ENCODE peak calls at places on chromosomes 6 and 20, in six cellular contexts. O is fibroblast of lung; W is lower lobe of right lung; U is HepG2; H is small intestine; Q is CD8-positive, alpha-beta T cell. A is an unnamed sample.

GRCh38 chr6:41707565-41708200 is 27.7 kb downstream of the TFEB start:
- DNase-seq in H (no peak), W (peak), O (no peak), Q (no peak), U (no peak), A (no peak)

GRCh38 chr6:33163540-33163939 is 28.7 kb downstream of the COL11A2 start:
- DNase-seq in H (no peak), O (no peak), W (no peak), U (no peak), Q (no peak), A (no peak)

GRCh38 chr20:11676618-11677289 is 240.9 kb upstream of the BTBD3 start:
- DNase-seq in W (no peak), O (peak), U (peak), Q (no peak), H (peak), A (no peak)

GRCh38 chr6:56595490-56596122 is 47.1 kb downstream of the DST start:
- DNase-seq in Q (no peak), H (peak), W (no peak), O (peak), U (peak), A (peak)

GRCh38 chr6:22362361-22362760 is 65.5 kb upstream of the PRL start:
- DNase-seq in O (no peak), U (no peak), W (no peak), H (no peak), Q (no peak), A (no peak)

GRCh38 chr6:166435574-166435973 is 52.8 kb upstream of the MPC1 start:
- DNase-seq in W (no peak), O (no peak), Q (peak), H (peak), U (no peak), A (no peak)

GRCh38 chr20:1618954-1619550 is 757 bp downstream of the SIRPB1 start:
- DNase-seq in Q (no peak), U (peak), H (no peak), O (no peak), W (no peak), A (no peak)

GRCh38 chr6:16991981-16992629 is 109.7 kb upstream of the STMND1 start:
- DNase-seq in W (no peak), O (no peak), U (no peak), Q (no peak), H (no peak), A (no peak)

GRCh38 chr6:47456536-47456975 is 21.0 kb upstream of the CD2AP start:
- DNase-seq in W (no peak), U (no peak), O (no peak), H (no peak), Q (no peak), A (no peak)

GRCh38 chr6:35090734-35091133 is 50.4 kb downstream of the TCP11 start:
- DNase-seq in W (no peak), U (no peak), H (no peak), Q (no peak), O (no peak), A (no peak)

GRCh38 chr20:4951299-4951698 is 50.0 kb downstream of the SLC23A2 start:
- DNase-seq in Q (no peak), U (no peak), W (no peak), O (peak), H (no peak), A (peak)

GRCh38 chr20:38286586-38287502 is 17.1 kb upstream of the BPI start:
- DNase-seq in U (peak), Q (no peak), O (peak), W (no peak), H (no peak), A (peak)

GRCh38 chr6:33057222-33058150 is 16.0 kb downstream of the HLA-DPA1 start:
- DNase-seq in O (no peak), W (no peak), Q (no peak), U (no peak), H (no peak), A (no peak)

GRCh38 chr6:155142163-155142901 is 121.5 kb upstream of the CLDN20 start:
- DNase-seq in H (peak), Q (no peak), U (no peak), W (no peak), O (no peak), A (no peak)

GRCh38 chr20:34773726-34774125 is 51.7 kb downstream of the NCOA6 start:
- DNase-seq in U (no peak), H (no peak), O (no peak), Q (no peak), W (no peak), A (no peak)

GRCh38 chr20:44069203-44069931 is 117.6 kb downstream of the JPH2 start:
- DNase-seq in W (no peak), O (no peak), H (peak), U (no peak), Q (peak), A (no peak)

GRCh38 chr6:50610562-50610961 is 102.8 kb upstream of the TFAP2D start:
- DNase-seq in Q (no peak), O (no peak), W (no peak), H (no peak), U (no peak), A (no peak)

GRCh38 chr6:150408842-150409241 is 40.0 kb downstream of the IYD start:
- DNase-seq in H (peak), Q (no peak), W (no peak), O (no peak), U (no peak), A (no peak)

GRCh38 chr6:30147096-30147495 is 11.2 kb downstream of the TRIM40 start:
- DNase-seq in U (no peak), Q (no peak), W (no peak), H (no peak), O (no peak), A (no peak)

GRCh38 chr6:156777577-156777865 is 343 bp downstream of the ARID1B start:
- DNase-seq in H (no peak), Q (no peak), O (no peak), W (peak), U (no peak), A (no peak)

DNA sequence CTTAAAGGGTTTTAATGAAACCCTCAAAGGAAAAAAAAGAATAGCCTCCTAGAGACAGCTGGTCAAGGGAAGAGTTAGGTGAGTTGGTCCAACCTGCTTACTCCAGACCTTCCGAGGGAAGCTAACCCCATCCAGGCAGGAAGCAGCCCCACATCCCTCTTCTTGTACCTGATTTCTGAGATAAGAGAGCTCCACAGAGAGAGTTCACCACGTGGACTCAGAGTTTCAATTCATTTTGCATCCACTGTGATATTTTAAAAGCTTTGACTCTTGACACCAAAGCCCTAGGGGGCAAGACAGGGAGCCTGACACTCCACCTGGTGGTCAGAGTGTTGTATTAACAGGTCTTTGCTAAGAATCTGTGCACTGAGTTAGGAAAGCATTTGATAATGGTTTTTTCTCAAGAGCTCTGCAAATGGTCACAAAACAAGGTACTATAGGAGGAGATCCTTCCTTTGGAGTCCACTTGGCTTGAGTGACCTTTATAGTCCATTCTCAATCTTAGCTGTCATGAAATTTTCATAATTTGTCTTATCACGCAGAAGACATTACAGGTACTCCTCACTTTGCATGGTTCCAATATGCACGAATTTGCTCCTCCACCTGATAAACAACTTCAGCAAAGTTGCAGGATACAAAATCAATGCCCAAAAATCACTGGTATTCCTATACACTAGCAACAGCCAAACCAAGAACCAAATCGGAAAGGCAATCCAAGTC is 56.1 kb upstream of the RIPOR2 start:
- DNase-seq in W (peak), H (peak), Q (peak), O (no peak), U (peak), A (no peak)
- H3K4me3 ChIP-seq in W (no peak), H (no peak), Q (peak), O (no peak), U (no peak), A (no peak)

GRCh38 chr6:13383280-13384163 is 55.2 kb upstream of the TBC1D7 start:
- DNase-seq in Q (no peak), U (peak), H (peak), O (peak), W (no peak), A (no peak)
- H3K27ac ChIP-seq in Q (no peak), U (no peak), H (no peak), O (no peak), W (peak), A (no peak)

GRCh38 chr6:124964764-124965105 is 2.5 kb downstream of the RNF217 start:
- DNase-seq in Q (no peak), H (no peak), U (no peak), W (no peak), O (peak), A (no peak)
- H3K4me3 ChIP-seq in Q (no peak), H (peak), U (no peak), W (peak), O (peak), A (peak)

GRCh38 chr6:6287415-6287814 is 33.0 kb downstream of the F13A1 start:
- DNase-seq in Q (no peak), U (no peak), H (no peak), O (no peak), W (no peak), A (no peak)
- H3K27ac ChIP-seq in Q (no peak), U (no peak), H (no peak), O (no peak), W (no peak), A (no peak)

GRCh38 chr6:148761532-148761951 is 14.7 kb downstream of the UST start:
- DNase-seq in W (peak), H (no peak), Q (no peak), O (no peak), U (no peak), A (no peak)

GRCh38 chr6:148758492-148758891 is 11.7 kb downstream of the UST start:
- DNase-seq in U (no peak), W (no peak), H (peak), O (no peak), Q (no peak), A (peak)

GRCh38 chr6:148760143-148760505 is 13.3 kb downstream of the UST start:
- DNase-seq in O (no peak), U (no peak), Q (no peak), W (no peak), H (no peak), A (no peak)

GRCh38 chr6:148757944-148758343 is 11.1 kb downstream of the UST start:
- DNase-seq in H (no peak), Q (no peak), O (no peak), W (no peak), U (no peak), A (no peak)

DNA sequence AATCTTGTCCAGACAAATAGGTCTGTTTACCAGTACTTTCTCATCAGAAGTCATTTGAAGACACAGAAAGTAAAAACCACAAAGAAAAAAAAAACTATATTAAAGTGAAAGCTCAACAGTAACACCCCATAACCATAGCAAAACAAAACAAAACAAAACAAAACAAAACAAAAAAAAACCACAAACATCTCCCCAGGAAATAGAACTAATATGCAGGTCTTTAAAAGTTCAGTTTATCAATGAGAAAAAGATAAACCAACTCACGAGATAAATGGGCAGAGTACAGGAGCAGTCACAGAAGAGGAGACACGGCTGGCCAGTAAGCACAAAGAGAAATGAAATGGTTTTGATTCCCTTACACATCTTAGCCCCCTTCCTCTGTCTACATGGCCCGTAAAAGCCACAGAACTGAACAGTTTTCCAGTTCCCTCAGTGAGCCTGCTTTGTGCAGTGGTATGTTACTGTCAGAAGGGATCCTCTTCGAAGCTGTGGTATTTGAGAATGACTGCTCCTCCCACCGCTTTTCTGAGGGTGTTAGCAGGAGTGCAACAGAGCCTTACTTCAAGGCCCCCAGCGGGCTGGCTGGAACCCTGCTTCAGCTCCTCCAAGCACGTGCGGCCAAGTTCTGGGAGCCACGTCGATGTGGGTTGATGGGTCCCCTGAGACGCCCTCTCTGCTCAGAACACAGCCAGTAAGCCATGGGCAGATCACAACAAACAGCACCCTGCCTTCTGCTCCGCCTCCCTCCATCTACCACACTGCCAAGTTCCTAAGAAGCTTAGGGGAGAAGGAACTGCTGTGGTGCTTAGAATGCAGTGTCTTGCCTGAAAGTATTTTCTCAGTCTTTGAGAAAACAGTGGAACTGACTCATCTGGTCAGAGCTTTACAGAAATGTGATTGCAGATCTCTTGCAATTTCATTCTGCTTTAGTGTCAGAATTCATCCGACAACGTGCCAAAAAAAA is 14.0 kb downstream of the UST start:
- DNase-seq in W (peak), O (peak), H (peak), Q (peak), U (no peak), A (no peak)
- H3K4me3 ChIP-seq in W (peak), O (peak), H (no peak), Q (peak), U (no peak), A (no peak)

GRCh38 chr6:49551126-49551865 is 828 bp downstream of the C6orf141 start:
- DNase-seq in O (peak), W (no peak), U (no peak), Q (no peak), H (peak), A (no peak)
- H3K27ac ChIP-seq in O (no peak), W (no peak), U (no peak), Q (no peak), H (no peak), A (no peak)

DNA sequence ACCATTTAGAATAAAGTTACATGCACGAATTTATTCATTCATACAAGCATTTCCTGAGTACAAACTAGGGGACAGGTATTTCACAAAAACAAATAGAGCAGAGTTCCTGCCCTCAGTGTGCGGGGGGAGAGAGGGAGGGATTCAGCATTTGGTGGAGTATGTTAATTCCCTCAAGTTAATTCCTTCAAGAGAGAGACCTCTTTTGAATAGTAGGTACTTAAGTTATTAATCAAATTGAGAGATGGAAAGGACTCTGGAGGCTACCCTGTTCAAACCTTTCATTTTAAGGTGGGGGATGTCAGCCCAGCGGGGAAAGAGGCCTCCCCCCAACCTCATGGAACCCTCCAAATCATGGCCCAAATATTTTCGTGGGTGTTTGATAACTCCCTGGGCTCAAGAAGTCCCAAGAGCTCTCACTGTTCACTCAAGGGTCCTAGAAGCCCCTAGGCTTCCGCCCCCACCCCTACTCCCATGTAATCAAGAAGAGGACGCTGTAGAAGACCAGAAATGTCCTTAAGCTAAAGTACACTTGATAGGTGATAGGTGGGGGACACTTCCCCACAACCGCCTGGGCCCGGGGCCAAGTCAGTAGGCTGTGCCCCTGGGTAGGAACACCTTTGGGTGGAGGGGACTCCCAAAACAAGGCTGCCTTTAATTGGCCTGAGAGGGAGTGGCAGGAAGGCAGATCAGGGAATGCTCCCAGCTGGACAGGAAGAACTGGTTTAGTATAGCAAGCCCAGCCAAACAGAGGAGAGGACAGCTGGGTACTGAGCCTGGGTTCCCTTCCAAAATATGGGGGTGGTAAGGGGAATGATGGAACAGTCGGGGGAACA is 2.9 kb downstream of the SDC4 start:
- DNase-seq in U (no peak), O (peak), W (peak), H (peak), Q (no peak), A (no peak)
- H3K4me3 ChIP-seq in U (peak), O (peak), W (peak), H (no peak), Q (no peak), A (peak)